ENCODE peak calls at places on chromosomes 2 and 18, in ten cellular contexts. U, V, H, G, N, C, A, Q, F and W are unnamed samples.

GRCh38 chr2:42196403-42197267 is 27.5 kb downstream of the EML4 start:
- DNase-seq in N (peak; percentile 39), V (no peak), H (no peak), U (peak; percentile 61), G (no peak), C (no peak), A (peak; percentile 41), F (no peak), Q (peak; percentile 92), W (peak; percentile 46)

GRCh38 chr2:132439703-132440398 is 23.2 kb downstream of the GPR39 start:
- DNase-seq in V (no peak), Q (no peak), A (no peak), G (no peak), N (no peak), F (no peak), U (peak; percentile 68), H (no peak), C (no peak), W (no peak)

GRCh38 chr18:77091366-77091765 is 41.2 kb downstream of the MBP start:
- DNase-seq in V (no peak), H (no peak), Q (no peak), F (no peak), C (peak; percentile 65), A (no peak), N (no peak), G (no peak), U (no peak), W (no peak)

GRCh38 chr2:119864318-119864717 is 104.6 kb downstream of the PTPN4 start:
- DNase-seq in A (peak; percentile 3), N (no peak), Q (peak; percentile 75), U (peak; percentile 10), G (no peak), H (no peak), C (no peak), F (no peak), V (no peak), W (no peak)

GRCh38 chr2:20143263-20143662 is 81.7 kb downstream of the SDC1 start:
- DNase-seq in C (no peak), Q (no peak), F (no peak), A (no peak), V (no peak), G (no peak), U (no peak), N (no peak), H (no peak), W (no peak)

GRCh38 chr2:56357655-56358295 is 174.0 kb downstream of the CCDC85A start:
- DNase-seq in U (no peak), N (no peak), H (no peak), Q (no peak), A (no peak), V (no peak), F (no peak), C (no peak), G (no peak), W (no peak)

GRCh38 chr2:109337221-109337620 is 208.2 kb downstream of the SH3RF3 start:
- DNase-seq in H (no peak), N (no peak), Q (no peak), G (no peak), C (no peak), V (no peak), F (no peak), A (no peak), U (no peak), W (no peak)

GRCh38 chr2:80070587-80070986 is 234.0 kb downstream of the LRRTM1 start:
- DNase-seq in G (no peak), V (no peak), F (no peak), U (no peak), C (no peak), H (no peak), N (no peak), Q (no peak), A (no peak), W (no peak)

GRCh38 chr2:229955663-229956062 is 33.4 kb downstream of the FBXO36 start:
- DNase-seq in Q (no peak), H (no peak), A (no peak), V (no peak), G (no peak), C (no peak), U (no peak), N (no peak), F (no peak), W (no peak)

GRCh38 chr2:240797914-240798313 is 22.1 kb downstream of the KIF1A start:
- DNase-seq in V (no peak), U (no peak), H (no peak), F (no peak), Q (no peak), A (no peak), N (no peak), G (peak; percentile 49), C (no peak), W (no peak)